ENCODE peak calls at places on chromosomes 12 and 14, in eight cellular contexts. R, P, H, T, V, U, X and C are unnamed samples.

GRCh38 chr12:42893196-42893595 is 303.6 kb upstream of the PRICKLE1 start:
- DNase-seq in R (no peak), P (no peak), H (no peak), T (no peak), V (no peak), U (no peak), X (no peak), C (no peak)

GRCh38 chr12:132422057-132423043 is 67.6 kb upstream of the FBRSL1 start:
- DNase-seq in R (no peak), P (no peak), H (no peak), T (no peak), V (no peak), U (no peak), X (no peak), C (no peak)

GRCh38 chr12:45168976-45169375 is 46.9 kb upstream of the ANO6 start:
- DNase-seq in R (no peak), P (no peak), H (no peak), T (no peak), V (no peak), U (no peak), X (no peak), C (no peak)

GRCh38 chr14:75709207-75709812 is 48.3 kb downstream of the TTLL5 start:
- DNase-seq in R (peak; percentile 82), P (peak; percentile 66), H (peak; percentile 90), T (peak; percentile 72), V (peak; percentile 91), U (peak; percentile 40), X (peak; percentile 57), C (no peak)

GRCh38 chr12:104604995-104605675 is 148.4 kb downstream of the CHST11 start:
- DNase-seq in R (no peak), P (no peak), H (no peak), T (no peak), V (peak; percentile 6), U (no peak), X (no peak), C (no peak)

GRCh38 chr12:124109760-124110159 is 136.7 kb downstream of the ZNF664 start:
- DNase-seq in R (peak; percentile 62), P (no peak), H (peak; percentile 63), T (no peak), V (peak; percentile 5), U (no peak), X (peak; percentile 50), C (no peak)

GRCh38 chr12:20063116-20063515 is 305.2 kb upstream of the PDE3A start:
- DNase-seq in R (no peak), P (no peak), H (no peak), T (no peak), V (peak; percentile 26), U (no peak), X (no peak), C (no peak)

GRCh38 chr14:44896275-44897040 is 65.3 kb downstream of the KLHL28 start:
- DNase-seq in R (no peak), P (no peak), H (no peak), T (no peak), V (no peak), U (no peak), X (no peak), C (no peak)

GRCh38 chr12:58725400-58726105 is 194.8 kb downstream of the LRIG3 start:
- DNase-seq in R (no peak), P (no peak), H (no peak), T (no peak), V (no peak), U (no peak), X (no peak), C (no peak)

GRCh38 chr14:34770901-34771300 is 56.5 kb upstream of the CFL2 start:
- DNase-seq in R (no peak), P (no peak), H (no peak), T (no peak), V (no peak), U (no peak), X (no peak), C (no peak)

GRCh38 chr12:96585977-96586376 is 96.6 kb downstream of the CFAP54 start:
- DNase-seq in R (no peak), P (no peak), H (no peak), T (no peak), V (no peak), U (no peak), X (no peak), C (no peak)

GRCh38 chr14:35374273-35374681 is 30.3 kb downstream of the NFKBIA start:
- DNase-seq in R (peak; percentile 84), P (no peak), H (peak; percentile 72), T (peak; percentile 99), V (no peak), U (no peak), X (peak; percentile 77), C (no peak)

GRCh38 chr12:3604750-3605638 is 114.0 kb downstream of the PRMT8 start:
- DNase-seq in R (peak; percentile 29), P (peak; percentile 92), H (no peak), T (peak; percentile 46), V (peak; percentile 54), U (no peak), X (no peak), C (no peak)

GRCh38 chr14:106417224-106418049 is 891.1 kb downstream of the TMEM121 start:
- DNase-seq in R (no peak), P (no peak), H (no peak), T (no peak), V (peak; percentile 7), U (no peak), X (no peak), C (no peak)

GRCh38 chr12:52906049-52906645 is 1.3 kb upstream of the KRT8 start:
- DNase-seq in R (no peak), P (no peak), H (no peak), T (peak; percentile 85), V (no peak), U (no peak), X (no peak), C (no peak)

GRCh38 chr12:51717325-51717925 is 126.4 kb downstream of the SCN8A start:
- DNase-seq in R (no peak), P (no peak), H (no peak), T (no peak), V (no peak), U (no peak), X (no peak), C (no peak)